ENCODE peak calls at places on chromosomes 6 and 20, in seven cellular contexts. One of them, this sample, is unnamed.

GRCh38 chr20:37901667-37902503 is 1.0 kb upstream of the VSTM2L start:
- DNase-seq in NCI-H1436: peak
- DNase-seq in T-helper 2 cell: peak
- DNase-seq in ovary: peak
- DNase-seq in psoas muscle: no peak
- DNase-seq in effector memory CD4-positive, alpha-beta T cell: no peak
- DNase-seq in Right ventricle myocardium inferior: no peak
- DNase-seq in this sample: no peak

GRCh38 chr20:31894980-31895675 is 24.7 kb downstream of the TTLL9 start:
- DNase-seq in NCI-H1436: no peak
- DNase-seq in T-helper 2 cell: peak
- DNase-seq in ovary: no peak
- DNase-seq in psoas muscle: peak
- DNase-seq in effector memory CD4-positive, alpha-beta T cell: no peak
- DNase-seq in Right ventricle myocardium inferior: no peak
- DNase-seq in this sample: peak

GRCh38 chr20:38789503-38790209 is 15.8 kb upstream of the PPP1R16B start:
- DNase-seq in NCI-H1436: no peak
- DNase-seq in T-helper 2 cell: no peak
- DNase-seq in ovary: no peak
- DNase-seq in psoas muscle: no peak
- DNase-seq in effector memory CD4-positive, alpha-beta T cell: no peak
- DNase-seq in Right ventricle myocardium inferior: no peak
- DNase-seq in this sample: no peak

GRCh38 chr20:31823360-31824124 is 4.4 kb downstream of the MYLK2 start:
- DNase-seq in NCI-H1436: no peak
- DNase-seq in T-helper 2 cell: no peak
- DNase-seq in ovary: no peak
- DNase-seq in psoas muscle: no peak
- DNase-seq in effector memory CD4-positive, alpha-beta T cell: no peak
- DNase-seq in Right ventricle myocardium inferior: no peak
- DNase-seq in this sample: no peak

GRCh38 chr6:25006565-25007001 is 70.8 kb upstream of the RIPOR2 start:
- DNase-seq in NCI-H1436: no peak
- DNase-seq in T-helper 2 cell: peak
- DNase-seq in ovary: no peak
- DNase-seq in psoas muscle: peak
- DNase-seq in effector memory CD4-positive, alpha-beta T cell: peak
- DNase-seq in Right ventricle myocardium inferior: peak
- DNase-seq in this sample: peak

GRCh38 chr6:40727272-40727671 is 140.1 kb upstream of the LRFN2 start:
- DNase-seq in NCI-H1436: peak
- DNase-seq in T-helper 2 cell: no peak
- DNase-seq in ovary: no peak
- DNase-seq in psoas muscle: no peak
- DNase-seq in effector memory CD4-positive, alpha-beta T cell: no peak
- DNase-seq in Right ventricle myocardium inferior: no peak
- DNase-seq in this sample: no peak

GRCh38 chr6:84050408-84050807 is 16.8 kb downstream of the MRAP2 start:
- DNase-seq in NCI-H1436: no peak
- DNase-seq in T-helper 2 cell: no peak
- DNase-seq in ovary: no peak
- DNase-seq in psoas muscle: no peak
- DNase-seq in effector memory CD4-positive, alpha-beta T cell: no peak
- DNase-seq in Right ventricle myocardium inferior: no peak
- DNase-seq in this sample: no peak

GRCh38 chr6:33732385-33732784 is 14.3 kb downstream of the IP6K3 start:
- DNase-seq in NCI-H1436: no peak
- DNase-seq in T-helper 2 cell: no peak
- DNase-seq in ovary: no peak
- DNase-seq in psoas muscle: no peak
- DNase-seq in effector memory CD4-positive, alpha-beta T cell: no peak
- DNase-seq in Right ventricle myocardium inferior: no peak
- DNase-seq in this sample: no peak

GRCh38 chr6:6407061-6407723 is 86.7 kb upstream of the F13A1 start:
- DNase-seq in NCI-H1436: no peak
- DNase-seq in T-helper 2 cell: peak
- DNase-seq in ovary: no peak
- DNase-seq in psoas muscle: no peak
- DNase-seq in effector memory CD4-positive, alpha-beta T cell: no peak
- DNase-seq in Right ventricle myocardium inferior: no peak
- DNase-seq in this sample: no peak

GRCh38 chr6:138499303-138499991 is at the start of gene NHSL1:
- DNase-seq in NCI-H1436: peak
- DNase-seq in T-helper 2 cell: no peak
- DNase-seq in ovary: no peak
- DNase-seq in psoas muscle: no peak
- DNase-seq in effector memory CD4-positive, alpha-beta T cell: no peak
- DNase-seq in Right ventricle myocardium inferior: no peak
- DNase-seq in this sample: no peak

GRCh38 chr20:25136643-25137559 is 55.0 kb upstream of the VSX1 start:
- DNase-seq in NCI-H1436: no peak
- DNase-seq in T-helper 2 cell: no peak
- DNase-seq in ovary: peak
- DNase-seq in psoas muscle: peak
- DNase-seq in effector memory CD4-positive, alpha-beta T cell: no peak
- DNase-seq in Right ventricle myocardium inferior: peak
- DNase-seq in this sample: peak

GRCh38 chr20:48761023-48761785 is 66.6 kb downstream of the PREX1 start:
- DNase-seq in NCI-H1436: no peak
- DNase-seq in T-helper 2 cell: peak
- DNase-seq in ovary: no peak
- DNase-seq in psoas muscle: no peak
- DNase-seq in effector memory CD4-positive, alpha-beta T cell: peak
- DNase-seq in Right ventricle myocardium inferior: peak
- DNase-seq in this sample: peak

GRCh38 chr6:12585497-12585958 is 131.0 kb upstream of the PHACTR1 start:
- DNase-seq in NCI-H1436: no peak
- DNase-seq in T-helper 2 cell: no peak
- DNase-seq in ovary: no peak
- DNase-seq in psoas muscle: no peak
- DNase-seq in effector memory CD4-positive, alpha-beta T cell: no peak
- DNase-seq in Right ventricle myocardium inferior: peak
- DNase-seq in this sample: peak

GRCh38 chr6:35495258-35496035 is 1.4 kb downstream of the TEAD3 start:
- DNase-seq in NCI-H1436: no peak
- DNase-seq in T-helper 2 cell: no peak
- DNase-seq in ovary: peak
- DNase-seq in psoas muscle: no peak
- DNase-seq in effector memory CD4-positive, alpha-beta T cell: no peak
- DNase-seq in Right ventricle myocardium inferior: no peak
- DNase-seq in this sample: no peak

GRCh38 chr20:23139524-23139923 is 53.4 kb upstream of the CD93 start:
- DNase-seq in NCI-H1436: peak
- DNase-seq in T-helper 2 cell: peak
- DNase-seq in ovary: no peak
- DNase-seq in psoas muscle: no peak
- DNase-seq in effector memory CD4-positive, alpha-beta T cell: no peak
- DNase-seq in Right ventricle myocardium inferior: no peak
- DNase-seq in this sample: no peak

GRCh38 chr6:52984247-52984646 is 10.8 kb downstream of the GSTA4 start:
- DNase-seq in NCI-H1436: no peak
- DNase-seq in T-helper 2 cell: peak
- DNase-seq in ovary: no peak
- DNase-seq in psoas muscle: no peak
- DNase-seq in effector memory CD4-positive, alpha-beta T cell: peak
- DNase-seq in Right ventricle myocardium inferior: no peak
- DNase-seq in this sample: no peak

GRCh38 chr6:89413006-89413400 is 930 bp upstream of the RRAGD start:
- DNase-seq in NCI-H1436: no peak
- DNase-seq in T-helper 2 cell: no peak
- DNase-seq in ovary: no peak
- DNase-seq in psoas muscle: no peak
- DNase-seq in effector memory CD4-positive, alpha-beta T cell: no peak
- DNase-seq in Right ventricle myocardium inferior: no peak
- DNase-seq in this sample: no peak

GRCh38 chr20:17967595-17968365 is 814 bp downstream of the SNX5 start:
- DNase-seq in NCI-H1436: no peak
- DNase-seq in T-helper 2 cell: peak
- DNase-seq in ovary: no peak
- DNase-seq in psoas muscle: no peak
- DNase-seq in effector memory CD4-positive, alpha-beta T cell: peak
- DNase-seq in Right ventricle myocardium inferior: no peak
- DNase-seq in this sample: no peak

GRCh38 chr20:33343521-33343920 is 57.8 kb downstream of the CDK5RAP1 start:
- DNase-seq in NCI-H1436: no peak
- DNase-seq in T-helper 2 cell: no peak
- DNase-seq in ovary: no peak
- DNase-seq in psoas muscle: no peak
- DNase-seq in effector memory CD4-positive, alpha-beta T cell: no peak
- DNase-seq in Right ventricle myocardium inferior: no peak
- DNase-seq in this sample: no peak

GRCh38 chr6:170088349-170088951 is 202.4 kb downstream of the DLL1 start:
- DNase-seq in NCI-H1436: no peak
- DNase-seq in T-helper 2 cell: peak
- DNase-seq in ovary: no peak
- DNase-seq in psoas muscle: no peak
- DNase-seq in effector memory CD4-positive, alpha-beta T cell: peak
- DNase-seq in Right ventricle myocardium inferior: peak
- DNase-seq in this sample: peak

GRCh38 chr20:48298851-48299484 is 513.7 kb upstream of the SULF2 start:
- DNase-seq in NCI-H1436: no peak
- DNase-seq in T-helper 2 cell: no peak
- DNase-seq in ovary: no peak
- DNase-seq in psoas muscle: no peak
- DNase-seq in effector memory CD4-positive, alpha-beta T cell: no peak
- DNase-seq in Right ventricle myocardium inferior: no peak
- DNase-seq in this sample: no peak

GRCh38 chr20:4195499-4195898 is 180.1 kb upstream of the RNF24 start:
- DNase-seq in NCI-H1436: no peak
- DNase-seq in T-helper 2 cell: no peak
- DNase-seq in ovary: no peak
- DNase-seq in psoas muscle: no peak
- DNase-seq in effector memory CD4-positive, alpha-beta T cell: no peak
- DNase-seq in Right ventricle myocardium inferior: no peak
- DNase-seq in this sample: no peak

GRCh38 chr6:2042951-2043648 is 202.3 kb downstream of the GMDS start:
- DNase-seq in NCI-H1436: no peak
- DNase-seq in T-helper 2 cell: no peak
- DNase-seq in ovary: no peak
- DNase-seq in psoas muscle: no peak
- DNase-seq in effector memory CD4-positive, alpha-beta T cell: no peak
- DNase-seq in Right ventricle myocardium inferior: no peak
- DNase-seq in this sample: no peak

GRCh38 chr20:23939641-23940040 is 48.9 kb downstream of the GGTLC1 start:
- DNase-seq in NCI-H1436: no peak
- DNase-seq in T-helper 2 cell: no peak
- DNase-seq in ovary: no peak
- DNase-seq in psoas muscle: no peak
- DNase-seq in effector memory CD4-positive, alpha-beta T cell: no peak
- DNase-seq in Right ventricle myocardium inferior: no peak
- DNase-seq in this sample: no peak

GRCh38 chr20:42565106-42565990 is 624.4 kb downstream of the PTPRT start:
- DNase-seq in NCI-H1436: no peak
- DNase-seq in T-helper 2 cell: no peak
- DNase-seq in ovary: no peak
- DNase-seq in psoas muscle: no peak
- DNase-seq in effector memory CD4-positive, alpha-beta T cell: no peak
- DNase-seq in Right ventricle myocardium inferior: no peak
- DNase-seq in this sample: no peak